ENCODE peak calls at places on chromosomes 7 and 10, in ten cellular contexts. T is BJ; U is PC-3; F is left colon; G is GM12864; M is fibroblast of mammary gland; L is astrocyte of the spinal cord; Q is activated CD4-positive, alpha-beta T cell treated with anti-CD3 and anti-CD28 coated beads, Interleukin-2, amount 50 U/mL, for 1 hour; O is cardiac muscle cell; D is hypothalamus. J is an unnamed sample.
A peak's percentile ranks its signal among the peaks of the same experiment; 100 is the strongest.

GRCh38 chr7:158467562-158467961 is 120.1 kb downstream of the PTPRN2 start:
- DNase-seq in U (no peak), M (no peak), O (no peak), L (no peak), D (no peak), F (no peak), G (no peak), Q (no peak), T (no peak), J (no peak)

GRCh38 chr10:133239990-133240389 is 2.3 kb downstream of the VENTX start:
- DNase-seq in F (no peak), D (no peak), M (no peak), G (no peak), T (no peak), O (no peak), Q (no peak), U (no peak), L (no peak), J (no peak)

GRCh38 chr10:95976295-95977229 is 66.8 kb upstream of the CCNJ start:
- DNase-seq in G (no peak), U (peak; percentile 13), F (no peak), T (no peak), Q (no peak), L (no peak), M (no peak), O (no peak), D (no peak), J (no peak)

GRCh38 chr10:76287856-76288255 is 856.4 kb downstream of the LRMDA start:
- DNase-seq in L (no peak), M (peak; percentile 62), O (no peak), U (no peak), T (no peak), Q (no peak), D (no peak), G (no peak), F (no peak), J (no peak)

GRCh38 chr10:131846224-131847101 is 54.3 kb upstream of the PPP2R2D start:
- DNase-seq in M (no peak), Q (no peak), U (no peak), O (no peak), D (no peak), T (no peak), L (no peak), F (no peak), G (no peak), J (no peak)

GRCh38 chr7:152894295-152895170 is 135.0 kb downstream of the ACTR3B start:
- DNase-seq in O (peak; percentile 71), F (no peak), T (no peak), U (peak; percentile 29), D (no peak), G (no peak), L (no peak), M (peak; percentile 2), Q (no peak), J (no peak)

GRCh38 chr7:155166108-155166507 is 96.0 kb downstream of the HTR5A start:
- DNase-seq in L (no peak), U (no peak), G (no peak), O (no peak), T (no peak), M (peak; percentile 24), F (no peak), Q (no peak), D (no peak), J (no peak)

GRCh38 chr7:100705341-100705752 is 574 bp upstream of the POP7 start:
- DNase-seq in L (peak; percentile 72), Q (peak; percentile 72), G (no peak), O (peak; percentile 87), M (peak; percentile 63), D (peak; percentile 67), U (peak; percentile 68), T (peak; percentile 18), F (peak; percentile 62), J (peak; percentile 60)

GRCh38 chr7:120862987-120863386 is 5.0 kb upstream of the TSPAN12 start:
- DNase-seq in G (no peak), D (no peak), O (no peak), F (no peak), Q (no peak), M (no peak), U (no peak), L (no peak), T (no peak), J (no peak)

GRCh38 chr7:75040512-75040911 is 33.1 kb downstream of the RCC1L start:
- DNase-seq in D (no peak), Q (no peak), L (no peak), U (no peak), T (no peak), G (no peak), M (no peak), F (no peak), O (no peak), J (no peak)

GRCh38 chr10:75511011-75511410 is 79.6 kb downstream of the LRMDA start:
- DNase-seq in M (no peak), Q (no peak), O (no peak), G (no peak), T (no peak), L (no peak), U (no peak), F (no peak), D (no peak), J (no peak)

GRCh38 chr10:75410135-75410787 is 8.7 kb upstream of the ZNF503 start:
- DNase-seq in G (no peak), L (no peak), Q (no peak), D (no peak), T (no peak), M (no peak), U (no peak), F (no peak), O (peak; percentile 43), J (no peak)

GRCh38 chr7:74542558-74543117 is 88.9 kb downstream of the GTF2IRD1 start:
- DNase-seq in L (no peak), Q (no peak), G (no peak), D (no peak), M (no peak), F (no peak), U (no peak), O (no peak), T (no peak), J (no peak)

GRCh38 chr7:147438216-147438615 is 1152.3 kb upstream of the C7orf33 start:
- DNase-seq in T (no peak), D (no peak), M (peak; percentile 15), F (no peak), Q (no peak), O (no peak), U (peak; percentile 10), G (no peak), L (no peak), J (no peak)

GRCh38 chr10:63504145-63504881 is 16.9 kb upstream of the REEP3 start:
- DNase-seq in Q (no peak), M (no peak), F (no peak), D (no peak), G (no peak), T (no peak), O (no peak), U (peak; percentile 77), L (no peak), J (no peak)

GRCh38 chr10:12603766-12604470 is 254.6 kb downstream of the CAMK1D start:
- DNase-seq in U (no peak), F (peak; percentile 48), D (no peak), Q (no peak), T (no peak), G (no peak), M (no peak), L (no peak), O (no peak), J (no peak)

GRCh38 chr7:44220046-44220720 is 19.4 kb downstream of the YKT6 start:
- DNase-seq in Q (no peak), M (no peak), D (no peak), T (no peak), U (no peak), F (no peak), L (no peak), O (no peak), G (no peak), J (no peak)

GRCh38 chr10:80794996-80795395 is 257.3 kb downstream of the SH2D4B start:
- DNase-seq in T (no peak), U (no peak), L (no peak), D (no peak), Q (no peak), G (no peak), O (no peak), F (no peak), M (no peak), J (no peak)

GRCh38 chr7:37930226-37930948 is 9.9 kb downstream of the EPDR1 start:
- DNase-seq in Q (no peak), D (no peak), G (no peak), U (peak; percentile 78), T (peak; percentile 72), O (no peak), F (no peak), L (peak; percentile 91), M (peak; percentile 37), J (no peak)

GRCh38 chr10:84510121-84510520 is 181.7 kb downstream of the CCSER2 start:
- DNase-seq in D (no peak), G (no peak), U (no peak), M (peak; percentile 43), T (peak; percentile 17), O (no peak), F (no peak), Q (no peak), L (peak; percentile 67), J (no peak)

GRCh38 chr7:485188-486081 is 34.2 kb downstream of the PDGFA start:
- DNase-seq in Q (no peak), O (no peak), T (no peak), M (peak; percentile 5), U (peak; percentile 7), L (no peak), G (no peak), F (no peak), D (no peak), J (no peak)

GRCh38 chr10:110398419-110399162 is 93.9 kb upstream of the SMNDC1 start:
- DNase-seq in O (no peak), U (peak; percentile 96), D (peak; percentile 20), L (peak; percentile 90), Q (no peak), F (peak; percentile 90), M (peak; percentile 99), T (peak; percentile 95), G (no peak), J (no peak)

GRCh38 chr10:77494789-77495541 is 142.6 kb downstream of the KCNMA1 start:
- DNase-seq in L (no peak), D (no peak), U (no peak), F (no peak), Q (no peak), T (no peak), M (no peak), G (no peak), O (no peak), J (no peak)

GRCh38 chr10:58326967-58327381 is 7.8 kb upstream of the UBE2D1 start:
- DNase-seq in L (peak; percentile 48), T (peak; percentile 30), M (peak; percentile 83), F (no peak), G (no peak), U (no peak), D (no peak), Q (no peak), O (no peak), J (no peak)

GRCh38 chr10:58903071-58903470 is 273.4 kb upstream of the PHYHIPL start:
- DNase-seq in O (no peak), M (no peak), F (no peak), G (no peak), T (no peak), D (no peak), U (no peak), L (no peak), Q (no peak), J (no peak)

GRCh38 chr7:29457565-29457971 is 106.1 kb upstream of the PRR15 start:
- DNase-seq in F (no peak), L (peak; percentile 4), O (peak; percentile 53), U (no peak), G (no peak), D (no peak), T (peak; percentile 55), M (peak; percentile 48), Q (no peak), J (no peak)

GRCh38 chr7:112211348-112211907 is 4.9 kb downstream of the ZNF277 start:
- DNase-seq in M (peak; percentile 68), Q (no peak), G (no peak), D (no peak), F (no peak), T (no peak), L (no peak), U (peak; percentile 43), O (no peak), J (no peak)

GRCh38 chr10:74189999-74190421 is 39.0 kb downstream of the ADK start:
- DNase-seq in O (no peak), T (peak; percentile 93), M (peak; percentile 95), Q (no peak), U (peak; percentile 100), G (no peak), L (peak; percentile 88), F (no peak), D (no peak), J (no peak)

J was measured in effector CD4-positive, alpha-beta T cell.